ENCODE peak calls at places on chromosomes 4 and X, in four cellular contexts. Z is GM12878, Q is IMR-90, N is K562. A is an unnamed sample.

GRCh38 chr4:102640669-102641068 is 120.1 kb downstream of the MANBA start:
- DNase-seq in Q (peak; percentile 72), N (no peak), Z (no peak), A (no peak)

GRCh38 chrX:39338583-39338982 is 537.3 kb downstream of the MID1IP1 start:
- DNase-seq in N (no peak), Z (no peak), Q (no peak), A (no peak)

GRCh38 chrX:131729295-131729694 is 185.4 kb downstream of the OR13H1 start:
- DNase-seq in Z (peak; percentile 88), N (no peak), Q (peak; percentile 88), A (no peak)

GRCh38 chr4:73701116-73701515 is 39.3 kb upstream of the CXCL8 start:
- DNase-seq in N (no peak), Z (no peak), Q (peak; percentile 32), A (no peak)

GRCh38 chr4:187175197-187175596 is 451.5 kb upstream of the FAT1 start:
- DNase-seq in Z (no peak), N (no peak), Q (peak; percentile 4), A (no peak)

GRCh38 chr4:16812041-16812440 is 86.4 kb downstream of the LDB2 start:
- DNase-seq in N (no peak), Z (no peak), Q (no peak), A (no peak)

GRCh38 chr4:39526810-39527295 is 386 bp downstream of the UGDH start:
- DNase-seq in Q (no peak), Z (no peak), N (peak; percentile 12), A (no peak)

GRCh38 chrX:53422091-53422914 is at the start of the genes RIBC1 and SMC1A:
- DNase-seq in Q (peak; percentile 98), Z (peak; percentile 97), N (peak; percentile 87), A (peak; percentile 97)

GRCh38 chr4:158722291-158722916 is 792 bp downstream of the PPID start:
- DNase-seq in Z (peak; percentile 9), Q (peak; percentile 48), N (peak; percentile 29), A (peak; percentile 10)

GRCh38 chr4:123892997-123893745 is 496.6 kb downstream of the SPRY1 start:
- DNase-seq in Z (no peak), Q (peak; percentile 24), N (no peak), A (no peak)

GRCh38 chr4:123891901-123892300 is 495.3 kb downstream of the SPRY1 start:
- DNase-seq in Z (no peak), N (no peak), Q (no peak), A (no peak)

GRCh38 chr4:123890889-123891288 is 494.3 kb downstream of the SPRY1 start:
- DNase-seq in Z (no peak), Q (no peak), N (no peak), A (no peak)

GRCh38 chr4:123892368-123892961 is 495.9 kb downstream of the SPRY1 start:
- DNase-seq in N (no peak), Z (no peak), Q (peak; percentile 0), A (no peak)

GRCh38 chr4:123893746-123894095 is 497.1 kb downstream of the SPRY1 start:
- DNase-seq in Z (no peak), N (no peak), Q (peak; percentile 34), A (no peak)
- TF ChIP-seq ELK1 in Z (no peak), N (no peak), Q (no peak), A (no peak)

GRCh38 chr4:75512336-75513211 is 1.6 kb downstream of the RCHY1 start:
- DNase-seq in Z (peak; percentile 13), N (peak; percentile 61), Q (peak; percentile 54), A (no peak)

GRCh38 chr4:75514949-75515612 is 808 bp downstream of the THAP6 start:
- DNase-seq in N (no peak), Z (peak; percentile 32), Q (no peak), A (no peak)

GRCh38 chr4:75514131-75514948 is at the start of the genes RCHY1 and THAP6:
- DNase-seq in N (peak; percentile 88), Q (peak; percentile 93), Z (peak; percentile 78), A (peak; percentile 94)

GRCh38 chr4:75513529-75514130 is 573 bp downstream of the RCHY1 start:
- DNase-seq in N (no peak), Z (no peak), Q (peak; percentile 12), A (no peak)

GRCh38 chr4:75511841-75512240 is 2.4 kb downstream of the RCHY1 start:
- DNase-seq in Q (no peak), Z (no peak), N (no peak), A (no peak)
- H3K4me1 ChIP-seq in Q (peaks cover 4% of the 10 kb centered on the region), Z (no peaks in the 10 kb centered on the region), N (peaks cover 18% of the 10 kb centered on the region), A (peaks cover 21% of the 10 kb centered on the region)

DNA sequence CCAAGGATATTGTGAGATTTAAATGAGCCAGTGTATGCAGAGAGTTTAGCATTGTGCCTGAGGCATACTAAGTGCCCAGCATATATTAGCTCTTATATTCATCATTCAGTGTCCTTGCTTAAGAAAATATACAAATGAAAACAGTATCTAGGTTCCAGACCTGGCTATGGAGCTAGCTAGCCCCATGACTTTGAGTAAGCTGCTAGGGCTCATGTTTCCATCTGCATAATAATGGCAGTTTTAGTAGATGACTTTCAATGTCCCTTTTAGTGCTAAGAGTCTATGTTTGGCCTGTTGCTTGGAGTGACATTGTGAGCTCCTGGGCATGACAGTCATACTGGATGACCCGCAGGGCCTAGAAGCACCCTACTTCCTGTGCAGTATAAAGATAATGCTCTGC is 435.3 kb downstream of the ZIC3 start:
- DNase-seq in Z (no peak), N (no peak), Q (no peak), A (no peak)
- TF ChIP-seq ELK1 in Z (no peak), N (no peak), Q (no peak), A (no peak)

GRCh38 chr4:15652191-15652590 is 3.0 kb downstream of the FBXL5 start:
- DNase-seq in N (no peak), Z (no peak), Q (peak; percentile 13), A (no peak)

GRCh38 chr4:15653430-15653829 is 1.7 kb downstream of the FBXL5 start:
- DNase-seq in N (no peak), Z (no peak), Q (no peak), A (no peak)

GRCh38 chr4:15654556-15655222 is 468 bp downstream of the FBXL5 start:
- DNase-seq in Z (no peak), Q (peak; percentile 24), N (no peak), A (peak; percentile 19)

GRCh38 chr4:15655223-15656037 is at the start of gene FBXL5:
- DNase-seq in N (peak; percentile 97), Q (peak; percentile 84), Z (peak; percentile 36), A (peak; percentile 71)

DNA sequence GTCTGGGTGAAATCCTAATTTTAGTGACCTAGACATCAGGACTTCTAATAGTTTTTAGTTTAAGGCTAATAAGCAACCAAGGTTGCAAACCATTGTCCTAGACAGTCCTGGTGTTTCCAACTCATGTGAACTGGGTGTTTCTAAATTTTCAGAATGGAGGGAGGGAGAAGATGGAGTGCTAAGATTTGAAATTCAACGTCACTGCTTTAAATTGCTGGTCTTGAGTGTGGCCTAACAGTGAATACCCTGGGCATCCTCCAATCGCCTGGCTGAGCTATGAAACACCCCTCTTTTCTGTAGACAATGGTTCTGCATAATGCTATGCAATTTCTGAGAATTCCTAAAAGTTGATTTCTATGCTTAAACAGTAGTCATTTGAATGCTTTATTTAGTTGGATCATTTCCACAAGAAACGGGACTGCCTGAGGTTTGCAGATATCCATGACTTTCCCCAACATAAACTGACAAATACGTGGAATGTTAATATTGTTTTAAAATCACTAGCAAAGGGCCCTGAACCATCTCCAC is 1.2 kb downstream of the FBXL5 start:
- DNase-seq in Z (no peak), N (peak; percentile 23), Q (peak; percentile 65), A (peak; percentile 32)
- H3K4me1 ChIP-seq in Z (peaks cover 24% of the 10 kb centered on the region), N (peaks cover 15% of the 10 kb centered on the region), Q (peaks cover 12% of the 10 kb centered on the region), A (peaks cover 35% of the 10 kb centered on the region)

DNA sequence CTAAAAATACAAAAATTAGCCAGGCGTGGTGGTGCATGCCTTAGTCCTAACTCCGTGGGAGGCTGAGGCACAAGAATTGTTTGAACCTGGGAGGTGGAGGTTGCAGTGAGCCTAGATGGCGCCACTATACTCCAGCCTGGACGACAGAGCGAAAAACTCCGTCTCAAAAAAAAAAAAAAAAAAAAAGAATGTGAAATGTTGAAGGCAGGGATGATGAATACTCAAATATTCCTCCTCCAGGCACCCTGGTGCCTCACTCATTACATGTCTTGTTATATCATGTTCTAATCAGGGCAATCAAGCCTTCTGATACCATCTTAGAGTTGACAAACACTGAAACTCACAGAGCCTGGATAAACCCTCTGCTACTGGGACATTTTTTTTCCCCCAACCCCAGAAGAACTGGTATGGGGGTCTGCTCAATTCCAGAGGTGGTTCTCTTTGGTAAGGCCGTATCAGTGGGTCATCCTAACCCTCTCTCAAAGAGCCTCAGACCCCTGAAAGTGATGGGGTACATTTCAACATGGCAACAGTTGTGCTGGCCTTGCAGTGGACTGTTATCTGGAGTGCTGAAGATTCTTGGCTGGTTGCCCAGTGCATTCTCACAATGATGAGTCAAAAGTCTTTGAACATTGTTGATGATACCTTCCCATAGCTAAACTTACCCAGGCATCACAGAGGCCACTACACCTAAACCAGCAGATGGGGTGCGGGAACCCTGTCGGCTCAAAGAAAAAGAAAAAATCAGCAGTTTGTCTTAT is 2.4 kb upstream of the SH3KBP1 start:
- DNase-seq in Z (peak; percentile 84), Q (peak; percentile 83), N (peak; percentile 42), A (peak; percentile 84)
- TF ChIP-seq ELK1 in Z (no peak), Q (no peak), N (no peak), A (no peak)

GRCh38 chr4:76197001-76197743 is 16.5 kb downstream of the SCARB2 start:
- DNase-seq in N (no peak), Q (peak; percentile 41), Z (no peak), A (no peak)
- H3K4me1 ChIP-seq in N (peaks cover 21% of the 10 kb centered on the region), Q (peaks cover 35% of the 10 kb centered on the region), Z (peaks cover 54% of the 10 kb centered on the region), A (peaks cover 43% of the 10 kb centered on the region)

GRCh38 chr4:53653484-53654053 is 62.3 kb upstream of the LNX1 start:
- DNase-seq in Z (peak; percentile 74), N (no peak), Q (peak; percentile 5), A (peak; percentile 5)
- TF ChIP-seq ELK1 in Z (no peak), N (no peak), Q (no peak), A (no peak)

GRCh38 chr4:1216076-1216614 is 32.8 kb downstream of the CTBP1 start:
- DNase-seq in N (no peak), Q (no peak), Z (no peak), A (no peak)
- H3K4me1 ChIP-seq in N (no peaks in the 10 kb centered on the region), Q (peaks cover 4% of the 10 kb centered on the region), Z (peaks cover 51% of the 10 kb centered on the region), A (no peaks in the 10 kb centered on the region)